ENCODE peak calls at places on chromosomes 12 and 14, in five cellular contexts. Y is GM23248, Q is cardiac muscle cell, X is dorsolateral prefrontal cortex, B is heart right ventricle. H is an unnamed sample.

GRCh38 chr12:42024495-42024830 is 120.2 kb downstream of the GXYLT1 start:
- DNase-seq in Y (no peak), Q (no peak), X (no peak), B (no peak), H (no peak)

GRCh38 chr14:67892466-67893120 is 73.0 kb downstream of the RAD51B start:
- DNase-seq in Y (no peak), Q (no peak), X (no peak), B (no peak), H (no peak)

GRCh38 chr12:104299842-104300481 is 3.6 kb upstream of the EID3 start:
- DNase-seq in Y (no peak), Q (no peak), X (no peak), B (no peak), H (no peak)

GRCh38 chr12:71969330-71969729 is 30.7 kb downstream of the TPH2 start:
- DNase-seq in Y (no peak), Q (no peak), X (no peak), B (no peak), H (no peak)

GRCh38 chr14:106518054-106518943 is 991.9 kb downstream of the TMEM121 start:
- DNase-seq in Y (no peak), Q (no peak), X (no peak), B (no peak), H (no peak)

GRCh38 chr14:93033983-93034670 is 81.6 kb downstream of the ITPK1 start:
- DNase-seq in Y (no peak), Q (peak; percentile 51), X (peak; percentile 58), B (no peak), H (peak; percentile 53)

GRCh38 chr12:77225373-77225772 is 160.0 kb upstream of the E2F7 start:
- DNase-seq in Y (no peak), Q (no peak), X (no peak), B (no peak), H (no peak)

GRCh38 chr14:67977468-67978034 is 158.0 kb downstream of the RAD51B start:
- DNase-seq in Y (no peak), Q (peak; percentile 3), X (no peak), B (no peak), H (no peak)

GRCh38 chr12:107990325-107990724 is 138.8 kb upstream of the WSCD2 start:
- DNase-seq in Y (peak; percentile 29), Q (peak; percentile 62), X (no peak), B (peak; percentile 7), H (no peak)

GRCh38 chr12:80763874-80764273 is 47.2 kb downstream of the MYF5 start:
- DNase-seq in Y (peak; percentile 60), Q (peak; percentile 61), X (no peak), B (no peak), H (no peak)

GRCh38 chr12:63276537-63277365 is 125.8 kb upstream of the AVPR1A start:
- DNase-seq in Y (peak; percentile 51), Q (peak; percentile 59), X (no peak), B (no peak), H (no peak)

GRCh38 chr14:70917633-70918032 is 10.4 kb downstream of the PCNX1 start:
- DNase-seq in Y (no peak), Q (no peak), X (no peak), B (no peak), H (no peak)

GRCh38 chr12:67650127-67650495 is 1.6 kb downstream of the DYRK2 start:
- DNase-seq in Y (no peak), Q (peak; percentile 60), X (no peak), B (peak; percentile 59), H (no peak)

GRCh38 chr14:68527329-68527851 is 265.5 kb downstream of the ZFP36L1 start:
- DNase-seq in Y (peak; percentile 47), Q (no peak), X (no peak), B (no peak), H (no peak)

GRCh38 chr14:102729825-102730224 is 47.4 kb upstream of the TRAF3 start:
- DNase-seq in Y (no peak), Q (no peak), X (no peak), B (no peak), H (no peak)

GRCh38 chr14:36659822-36660735 is 1.6 kb upstream of the PAX9 start:
- DNase-seq in Y (no peak), Q (no peak), X (no peak), B (no peak), H (no peak)

GRCh38 chr12:2341051-2341751 is 288.4 kb downstream of the CACNA1C start:
- DNase-seq in Y (no peak), Q (no peak), X (no peak), B (no peak), H (no peak)

GRCh38 chr12:106138646-106139421 is at the start of gene NUAK1:
- DNase-seq in Y (peak; percentile 83), Q (peak; percentile 87), X (peak; percentile 67), B (peak; percentile 83), H (peak; percentile 72)

GRCh38 chr12:11980133-11980532 is 90.6 kb upstream of the BCL2L14 start:
- DNase-seq in Y (no peak), Q (no peak), X (no peak), B (no peak), H (no peak)

GRCh38 chr12:41993283-41993682 is 151.4 kb downstream of the GXYLT1 start:
- DNase-seq in Y (no peak), Q (no peak), X (no peak), B (no peak), H (no peak)

GRCh38 chr12:1906579-1906978 is 11.9 kb downstream of the CACNA2D4 start:
- DNase-seq in Y (no peak), Q (no peak), X (no peak), B (no peak), H (no peak)

GRCh38 chr14:66330218-66330617 is 156.0 kb upstream of the CCDC196 start:
- DNase-seq in Y (no peak), Q (no peak), X (no peak), B (no peak), H (no peak)

GRCh38 chr12:51377099-51377984 is 13.9 kb downstream of the GALNT6 start:
- DNase-seq in Y (no peak), Q (no peak), X (no peak), B (no peak), H (no peak)

GRCh38 chr14:105348169-105348944 is 33.8 kb downstream of the PACS2 start:
- DNase-seq in Y (no peak), Q (no peak), X (no peak), B (no peak), H (no peak)

GRCh38 chr14:105348945-105349699 is 34.6 kb downstream of the PACS2 start:
- DNase-seq in Y (no peak), Q (no peak), X (no peak), B (no peak), H (no peak)

GRCh38 chr14:105346200-105346533 is 31.6 kb downstream of the PACS2 start:
- DNase-seq in Y (no peak), Q (no peak), X (no peak), B (no peak), H (no peak)

GRCh38 chr14:105346880-105347586 is 32.5 kb downstream of the PACS2 start:
- DNase-seq in Y (no peak), Q (no peak), X (no peak), B (no peak), H (no peak)

DNA sequence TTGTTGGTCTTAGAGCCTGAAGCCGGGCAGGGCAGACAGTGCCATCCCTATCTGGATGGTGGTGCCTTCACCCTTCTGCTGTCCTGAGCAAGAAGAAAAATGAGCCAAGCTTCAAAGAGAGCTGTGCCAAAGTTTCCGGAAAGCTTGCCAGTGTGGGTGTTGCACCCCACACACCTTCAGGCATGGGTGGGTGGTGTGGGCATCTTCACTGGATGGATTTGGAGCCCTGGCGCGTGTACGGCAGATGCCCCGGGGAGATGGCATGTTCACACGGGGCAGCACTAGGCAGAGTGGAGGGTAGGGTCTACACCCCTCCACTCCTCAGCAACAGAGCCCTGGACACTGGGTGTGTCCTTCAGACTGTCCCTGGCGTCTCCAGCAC is 33.0 kb downstream of the PACS2 start:
- DNase-seq in Y (no peak), Q (no peak), X (no peak), B (no peak), H (no peak)
- H3K27ac ChIP-seq in Y (no peak overlapping the region), Q (no peak overlapping the region), X (peak overlapping the region; percentile 35), B (no peak overlapping the region), H (peak overlapping the region; percentile 63)

GRCh38 chr12:124651508-124652273 is 84.3 kb upstream of the NCOR2 start:
- DNase-seq in Y (no peak), Q (no peak), X (no peak), B (no peak), H (no peak)
- H3K27ac ChIP-seq in Y (no peak overlapping the region), Q (no peak overlapping the region), X (peak overlapping the region; percentile 55), B (no peak overlapping the region), H (peak overlapping the region; percentile 73)

GRCh38 chr12:115375188-115375991 is 691.4 kb upstream of the TBX3 start:
- DNase-seq in Y (peak; percentile 75), Q (no peak), X (no peak), B (no peak), H (no peak)

GRCh38 chr12:115371711-115372110 is 687.7 kb upstream of the TBX3 start:
- DNase-seq in Y (no peak), Q (no peak), X (no peak), B (no peak), H (no peak)

GRCh38 chr12:115377230-115377629 is 693.3 kb upstream of the TBX3 start:
- DNase-seq in Y (no peak), Q (no peak), X (no peak), B (no peak), H (no peak)

GRCh38 chr12:115377781-115378180 is 693.8 kb upstream of the TBX3 start:
- DNase-seq in Y (no peak), Q (no peak), X (no peak), B (no peak), H (no peak)

DNA sequence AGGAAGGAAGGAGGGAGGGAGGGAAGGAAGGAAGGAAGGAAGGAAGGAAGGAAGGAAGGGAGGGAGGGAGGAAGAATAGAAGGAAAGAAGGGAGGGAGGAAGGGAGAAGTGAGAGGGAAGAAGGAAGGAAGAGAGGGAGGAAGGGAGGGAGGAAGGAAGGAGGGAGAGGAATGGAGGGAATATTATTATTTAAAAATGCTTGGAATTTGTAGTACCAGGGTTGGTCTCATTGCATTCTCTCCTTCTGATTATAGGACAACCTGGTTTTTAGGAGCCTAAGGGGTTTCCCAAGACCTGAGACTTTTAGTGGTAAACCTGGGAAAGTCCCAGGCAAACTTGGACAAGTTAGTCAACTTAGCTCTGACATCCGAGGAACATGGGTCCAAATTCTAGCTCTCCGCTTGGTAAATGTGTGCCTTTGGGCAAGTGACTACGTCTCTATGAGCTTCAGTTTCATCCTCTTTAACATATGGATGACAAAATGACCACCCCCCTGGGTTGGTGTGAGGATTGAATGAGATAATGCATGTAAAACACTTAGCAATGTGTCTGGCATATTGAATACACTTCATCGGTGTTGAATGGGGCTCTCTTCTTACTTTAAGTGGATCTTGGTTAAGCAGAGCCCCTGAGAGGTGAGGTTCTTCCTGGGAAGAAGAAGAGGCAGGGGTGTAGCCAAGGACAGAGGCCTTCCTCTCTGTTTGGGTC is 690.7 kb upstream of the TBX3 start:
- DNase-seq in Y (no peak), Q (no peak), X (no peak), B (no peak), H (no peak)
- H3K27ac ChIP-seq in Y (no peak overlapping the region), Q (no peak overlapping the region), X (no peak overlapping the region), B (no peak overlapping the region), H (no peak overlapping the region)

DNA sequence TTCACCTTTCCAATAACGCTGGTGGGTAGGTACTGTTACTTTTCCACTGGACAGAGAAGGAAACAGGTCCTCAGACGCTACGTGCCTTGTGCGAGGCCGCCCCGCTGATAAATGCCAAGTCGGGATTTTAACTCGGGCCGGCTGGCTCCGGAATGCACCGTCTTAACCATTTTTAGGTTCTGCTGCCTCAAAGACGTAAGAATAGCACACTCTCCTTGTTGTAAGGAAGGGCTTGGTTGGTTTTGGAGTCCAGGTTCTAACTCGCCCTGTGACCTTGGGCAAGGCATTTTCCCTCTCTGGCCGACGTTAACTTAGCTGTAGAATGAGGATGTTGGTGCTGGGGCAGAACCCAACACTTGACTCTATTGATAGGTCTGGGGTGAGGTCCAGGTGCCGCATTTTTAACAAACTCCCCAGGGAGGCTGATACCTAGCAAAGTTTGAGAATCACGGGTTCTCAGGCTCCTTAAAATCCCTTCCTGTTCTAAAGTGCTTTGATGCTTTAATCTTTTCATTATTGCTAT is 814 bp downstream of the ANKRD13A start:
- DNase-seq in Y (peak; percentile 79), Q (peak; percentile 19), X (no peak), B (no peak), H (no peak)
- H3K27ac ChIP-seq in Y (peak overlapping the region; percentile 43), Q (no peak overlapping the region), X (peak overlapping the region; percentile 16), B (no peak overlapping the region), H (peak overlapping the region; percentile 85)

H was measured in substantia nigra.